ENCODE peak calls at places on chromosomes 12 and 14, in seven cellular contexts. H, Z, W, K, B, J and U are unnamed samples.

GRCh38 chr12:49538740-49539403 is at the start of gene KCNH3:
- DNase-seq in J (peak; percentile 87), B (peak; percentile 61), W (peak; percentile 94), H (peak; percentile 87), Z (peak; percentile 93), K (peak; percentile 48), U (peak; percentile 14)

GRCh38 chr12:45231515-45232145 is 15.7 kb downstream of the ANO6 start:
- DNase-seq in Z (no peak), W (no peak), H (no peak), J (no peak), K (no peak), B (no peak), U (no peak)

GRCh38 chr12:103499571-103499970 is 3.8 kb upstream of the C12orf42 start:
- DNase-seq in K (no peak), W (no peak), B (no peak), Z (no peak), H (no peak), J (no peak), U (no peak)

GRCh38 chr12:121930862-121931261 is 12.5 kb downstream of the CFAP251 start:
- DNase-seq in H (no peak), Z (no peak), J (no peak), B (no peak), W (no peak), K (no peak), U (no peak)

GRCh38 chr14:78637489-78637888 is 467.3 kb downstream of the NRXN3 start:
- DNase-seq in J (no peak), B (no peak), H (no peak), K (no peak), Z (no peak), W (no peak), U (no peak)

GRCh38 chr12:131894313-131894860 is at the start of gene ULK1:
- DNase-seq in W (peak; percentile 95), Z (peak; percentile 96), K (peak; percentile 90), J (peak; percentile 88), H (peak; percentile 88), B (peak; percentile 85), U (peak; percentile 67)

GRCh38 chr12:56389215-56389850 is 26.7 kb upstream of the APOF start:
- DNase-seq in J (no peak), K (no peak), W (no peak), Z (peak; percentile 69), H (no peak), B (no peak), U (no peak)

GRCh38 chr14:91957876-91958313 is 10.4 kb upstream of the FBLN5 start:
- DNase-seq in Z (no peak), K (no peak), B (no peak), H (no peak), W (no peak), J (no peak), U (no peak)

GRCh38 chr14:84750284-84750683 is 779.7 kb upstream of the FLRT2 start:
- DNase-seq in W (no peak), J (no peak), Z (no peak), H (no peak), B (peak; percentile 44), K (no peak), U (no peak)

GRCh38 chr12:1488908-1489381 is 105.4 kb downstream of the FBXL14 start:
- DNase-seq in W (no peak), K (no peak), H (no peak), B (no peak), J (no peak), Z (no peak), U (no peak)

GRCh38 chr12:105393586-105393985 is 63.1 kb downstream of the C12orf75 start:
- DNase-seq in K (no peak), Z (peak; percentile 26), B (no peak), W (no peak), H (no peak), J (no peak), U (no peak)

GRCh38 chr14:38342803-38343202 is 86.9 kb upstream of the CLEC14A start:
- DNase-seq in J (no peak), K (no peak), B (no peak), W (no peak), H (no peak), Z (no peak), U (no peak)

GRCh38 chr12:46101121-46101869 is 110.9 kb upstream of the SCAF11 start:
- DNase-seq in W (no peak), J (no peak), Z (peak; percentile 33), K (no peak), B (no peak), H (no peak), U (no peak)

GRCh38 chr12:88458327-88458726 is 121.9 kb downstream of the KITLG start:
- DNase-seq in H (no peak), J (no peak), B (no peak), W (no peak), K (no peak), Z (no peak), U (no peak)

GRCh38 chr14:23562822-23563472 is 4.6 kb downstream of the AP1G2 start:
- DNase-seq in K (no peak), J (peak; percentile 32), W (peak; percentile 77), Z (peak; percentile 89), B (no peak), H (peak; percentile 53), U (no peak)

GRCh38 chr12:31362115-31362758 is 36.3 kb upstream of the SINHCAF start:
- DNase-seq in B (no peak), H (no peak), K (no peak), J (no peak), W (no peak), Z (peak; percentile 64), U (no peak)

GRCh38 chr12:110846615-110847566 is at the start of gene CCDC63:
- DNase-seq in B (peak; percentile 49), H (no peak), W (peak; percentile 54), K (peak; percentile 20), J (no peak), Z (peak; percentile 86), U (no peak)

GRCh38 chr12:13570005-13570694 is 373.6 kb downstream of the EMP1 start:
- DNase-seq in H (no peak), K (no peak), B (no peak), W (no peak), Z (no peak), J (no peak), U (no peak)

GRCh38 chr12:79128956-79129355 is 264.4 kb downstream of the SYT1 start:
- DNase-seq in B (no peak), H (no peak), J (no peak), W (no peak), Z (no peak), K (no peak), U (no peak)

GRCh38 chr12:23423097-23423687 is 526.3 kb downstream of the SOX5 start:
- DNase-seq in J (no peak), Z (no peak), K (no peak), B (no peak), H (no peak), W (no peak), U (no peak)

GRCh38 chr14:100864960-100865681 is 38.4 kb downstream of the RTL1 start:
- DNase-seq in H (no peak), B (no peak), W (no peak), Z (no peak), J (no peak), K (no peak), U (peak; percentile 16)

GRCh38 chr14:102185360-102185759 is 45.7 kb downstream of the WDR20 start:
- DNase-seq in H (no peak), J (no peak), Z (no peak), W (no peak), B (peak; percentile 87), K (no peak), U (no peak)

GRCh38 chr12:120874547-120875245 is 29.5 kb downstream of the SPPL3 start:
- DNase-seq in J (no peak), Z (no peak), K (no peak), W (peak; percentile 61), H (no peak), B (no peak), U (no peak)

GRCh38 chr14:73786632-73786941 is 65.0 kb upstream of the PTGR2 start:
- DNase-seq in H (no peak), W (no peak), J (no peak), B (no peak), K (no peak), Z (peak; percentile 83), U (no peak)

GRCh38 chr12:12582193-12582881 is 19.7 kb upstream of the DUSP16 start:
- DNase-seq in B (no peak), W (no peak), Z (no peak), H (no peak), K (no peak), J (no peak), U (no peak)

GRCh38 chr12:64733857-64734256 is 25.3 kb downstream of the GNS start:
- DNase-seq in H (no peak), B (peak; percentile 81), J (no peak), K (no peak), Z (peak; percentile 16), W (peak; percentile 70), U (no peak)

GRCh38 chr12:42550815-42551214 is 38.7 kb downstream of the PRICKLE1 start:
- DNase-seq in H (no peak), J (no peak), B (no peak), Z (no peak), K (no peak), W (no peak), U (no peak)

GRCh38 chr12:22740656-22741350 is 115.8 kb downstream of the ETNK1 start:
- DNase-seq in K (no peak), J (no peak), B (no peak), Z (no peak), W (no peak), H (no peak), U (no peak)

GRCh38 chr14:69045857-69046351 is 66.8 kb upstream of the ACTN1 start:
- DNase-seq in W (no peak), H (no peak), K (no peak), B (no peak), Z (no peak), J (no peak), U (no peak)

GRCh38 chr12:92619026-92619425 is 83.8 kb upstream of the PLEKHG7 start:
- DNase-seq in Z (no peak), W (no peak), K (no peak), H (no peak), J (no peak), B (no peak), U (no peak)